ENCODE peak calls at places on chromosomes 1 and 21, in four cellular contexts. D, E, H and Z are unnamed samples.

GRCh38 chr1:7438921-7439655 is 332.0 kb upstream of the VAMP3 start:
- DNase-seq in D (no peak), E (no peak), H (no peak), Z (no peak)

GRCh38 chr21:35905973-35906357 is 154.4 kb downstream of the SETD4 start:
- DNase-seq in D (no peak), E (no peak), H (no peak), Z (no peak)

GRCh38 chr1:214454619-214455396 is 96.6 kb downstream of the PTPN14 start:
- DNase-seq in D (peak; percentile 91), E (no peak), H (no peak), Z (no peak)

GRCh38 chr1:233367057-233367759 is 39.7 kb downstream of the MAP3K21 start:
- DNase-seq in D (no peak), E (no peak), H (no peak), Z (no peak)

GRCh38 chr1:89990976-89991831 is 3.7 kb upstream of the ZNF326 start:
- DNase-seq in D (peak; percentile 28), E (no peak), H (no peak), Z (no peak)

GRCh38 chr21:39083377-39084008 is 99.8 kb downstream of the PSMG1 start:
- DNase-seq in D (no peak), E (peak; percentile 68), H (no peak), Z (no peak)

GRCh38 chr1:205285391-205286101 is 36.0 kb downstream of the NUAK2 start:
- DNase-seq in D (no peak), E (no peak), H (no peak), Z (no peak)

GRCh38 chr1:236982380-236982779 is 21.9 kb downstream of the MT1HL1 start:
- DNase-seq in D (no peak), E (no peak), H (peak; percentile 21), Z (no peak)

GRCh38 chr1:7783178-7783711 is 846 bp upstream of the PER3 start:
- DNase-seq in D (peak; percentile 24), E (peak; percentile 77), H (peak; percentile 85), Z (no peak)

GRCh38 chr1:56820755-56821461 is 1.7 kb upstream of the FYB2 start:
- DNase-seq in D (peak; percentile 79), E (peak; percentile 92), H (peak; percentile 73), Z (peak; percentile 69)

GRCh38 chr1:176555911-176556687 is 93.1 kb downstream of the PAPPA2 start:
- DNase-seq in D (no peak), E (no peak), H (no peak), Z (no peak)

GRCh38 chr1:176546825-176547224 is 83.8 kb downstream of the PAPPA2 start:
- DNase-seq in D (no peak), E (no peak), H (no peak), Z (no peak)

GRCh38 chr1:176557543-176558258 is 94.7 kb downstream of the PAPPA2 start:
- DNase-seq in D (no peak), E (peak; percentile 39), H (no peak), Z (no peak)

DNA sequence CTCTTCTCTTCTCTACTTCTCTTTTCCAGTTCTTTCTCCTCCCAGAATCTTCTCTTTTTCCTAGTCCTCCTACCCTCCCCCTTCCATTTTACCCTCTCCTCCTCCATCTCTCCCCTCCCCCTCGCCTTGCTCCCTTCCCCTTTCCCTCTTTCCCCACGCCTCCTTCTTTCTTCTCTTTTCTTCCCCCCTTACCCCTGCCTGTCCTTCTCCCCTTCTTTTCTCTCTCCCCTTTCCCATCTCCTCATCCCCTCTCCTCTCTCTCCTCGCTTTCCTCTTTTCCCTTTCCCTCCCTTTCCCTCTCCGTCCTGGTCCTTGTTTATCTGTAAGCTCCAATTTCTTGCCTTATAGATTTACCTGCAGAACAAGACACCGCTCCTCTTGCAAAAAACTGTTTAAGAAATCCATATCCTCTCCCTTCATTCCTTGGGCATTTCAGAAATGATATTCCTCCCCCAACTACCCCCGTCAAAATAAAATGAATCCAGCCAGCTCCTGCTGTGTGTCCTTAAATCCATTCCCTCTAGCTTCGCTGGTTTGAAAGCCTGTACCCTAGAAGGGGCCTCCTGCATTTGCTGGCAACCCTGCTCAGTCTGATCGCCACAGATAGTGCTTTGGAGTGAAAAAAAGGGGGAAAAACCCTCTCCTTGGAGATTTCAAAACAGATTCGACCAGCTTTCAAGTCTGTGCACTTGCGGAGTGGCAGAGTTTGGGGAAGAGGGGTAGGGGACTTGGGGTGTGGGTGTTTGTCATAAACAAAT is 89.4 kb downstream of the PAPPA2 start:
- DNase-seq in D (no peak), E (peak; percentile 22), H (no peak), Z (no peak)
- H3K27ac ChIP-seq in D (no peak overlapping the region), E (peak overlapping the region; percentile 55), H (no peak overlapping the region), Z (no peak overlapping the region)

GRCh38 chr1:44646711-44647110 is 27.6 kb downstream of the TMEM53 start:
- DNase-seq in D (peak; percentile 26), E (no peak), H (no peak), Z (no peak)

GRCh38 chr1:44647896-44648295 is 26.4 kb downstream of the TMEM53 start:
- DNase-seq in D (no peak), E (no peak), H (no peak), Z (no peak)

GRCh38 chr1:44644806-44645205 is 29.5 kb downstream of the TMEM53 start:
- DNase-seq in D (no peak), E (no peak), H (no peak), Z (no peak)

GRCh38 chr1:44645466-44646244 is 28.6 kb downstream of the TMEM53 start:
- DNase-seq in D (peak; percentile 73), E (no peak), H (no peak), Z (peak; percentile 95)

DNA sequence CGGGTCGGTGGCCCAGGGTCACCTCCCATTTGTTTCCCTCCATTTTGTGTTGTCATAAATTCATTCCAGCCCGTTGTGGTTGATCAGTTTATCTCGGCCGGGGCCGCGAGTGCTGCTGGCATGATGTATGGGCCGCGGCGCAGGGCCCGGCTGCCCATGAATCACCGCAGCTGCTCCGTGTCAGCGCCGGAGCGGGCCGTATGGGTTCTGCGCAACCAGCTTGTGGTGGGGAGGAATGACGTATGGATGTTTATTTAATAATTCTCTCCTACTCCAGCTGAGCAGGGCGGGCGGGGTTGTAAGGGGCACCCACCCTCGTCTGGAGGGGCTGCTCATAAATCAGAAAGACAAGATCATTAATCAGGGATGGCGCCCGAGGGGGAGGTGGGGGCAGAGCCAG is 28.0 kb downstream of the TMEM53 start:
- DNase-seq in D (peak; percentile 88), E (no peak), H (no peak), Z (no peak)
- H3K27ac ChIP-seq in D (peak overlapping the region; percentile 74), E (no peak overlapping the region), H (no peak overlapping the region), Z (peak overlapping the region; percentile 94)

GRCh38 chr1:31669433-31669785 is 24.7 kb upstream of the PEF1 start:
- DNase-seq in D (no peak), E (no peak), H (no peak), Z (peak; percentile 64)

GRCh38 chr1:31671556-31672201 is 27.0 kb upstream of the PEF1 start:
- DNase-seq in D (peak; percentile 13), E (no peak), H (no peak), Z (no peak)

GRCh38 chr1:31669786-31670582 is 25.3 kb upstream of the PEF1 start:
- DNase-seq in D (peak; percentile 20), E (peak; percentile 67), H (peak; percentile 74), Z (peak; percentile 39)

GRCh38 chr1:31671147-31671546 is 26.5 kb upstream of the PEF1 start:
- DNase-seq in D (no peak), E (no peak), H (no peak), Z (no peak)

DNA sequence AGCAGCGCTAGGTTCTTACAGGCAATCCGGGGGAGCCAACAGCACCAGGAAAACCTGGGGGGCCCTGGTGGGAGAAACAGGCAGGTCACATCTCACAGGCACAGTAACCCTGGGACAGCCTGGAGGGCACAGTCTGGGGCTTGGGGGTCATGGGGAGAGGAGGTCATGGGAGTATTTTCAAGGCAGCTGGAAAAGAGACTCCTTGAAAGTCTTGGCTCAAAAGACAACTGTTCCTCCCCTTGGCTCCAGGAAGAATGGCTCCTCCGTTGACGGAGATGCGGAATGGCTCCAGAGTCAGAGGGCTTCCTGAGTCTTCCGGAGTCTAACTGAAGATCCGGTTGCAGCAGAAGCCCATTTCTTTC is 25.9 kb upstream of the PEF1 start:
- DNase-seq in D (no peak), E (no peak), H (no peak), Z (no peak)
- H3K27ac ChIP-seq in D (no peak overlapping the region), E (peak overlapping the region; percentile 64), H (peak overlapping the region; percentile 78), Z (peak overlapping the region; percentile 52)

GRCh38 chr1:11918779-11919519 is 7.3 kb downstream of the KIAA2013 start:
- DNase-seq in D (peak; percentile 88), E (peak; percentile 38), H (peak; percentile 79), Z (no peak)
- H3K27ac ChIP-seq in D (no peak overlapping the region), E (no peak overlapping the region), H (peak overlapping the region; percentile 70), Z (peak overlapping the region; percentile 61)

DNA sequence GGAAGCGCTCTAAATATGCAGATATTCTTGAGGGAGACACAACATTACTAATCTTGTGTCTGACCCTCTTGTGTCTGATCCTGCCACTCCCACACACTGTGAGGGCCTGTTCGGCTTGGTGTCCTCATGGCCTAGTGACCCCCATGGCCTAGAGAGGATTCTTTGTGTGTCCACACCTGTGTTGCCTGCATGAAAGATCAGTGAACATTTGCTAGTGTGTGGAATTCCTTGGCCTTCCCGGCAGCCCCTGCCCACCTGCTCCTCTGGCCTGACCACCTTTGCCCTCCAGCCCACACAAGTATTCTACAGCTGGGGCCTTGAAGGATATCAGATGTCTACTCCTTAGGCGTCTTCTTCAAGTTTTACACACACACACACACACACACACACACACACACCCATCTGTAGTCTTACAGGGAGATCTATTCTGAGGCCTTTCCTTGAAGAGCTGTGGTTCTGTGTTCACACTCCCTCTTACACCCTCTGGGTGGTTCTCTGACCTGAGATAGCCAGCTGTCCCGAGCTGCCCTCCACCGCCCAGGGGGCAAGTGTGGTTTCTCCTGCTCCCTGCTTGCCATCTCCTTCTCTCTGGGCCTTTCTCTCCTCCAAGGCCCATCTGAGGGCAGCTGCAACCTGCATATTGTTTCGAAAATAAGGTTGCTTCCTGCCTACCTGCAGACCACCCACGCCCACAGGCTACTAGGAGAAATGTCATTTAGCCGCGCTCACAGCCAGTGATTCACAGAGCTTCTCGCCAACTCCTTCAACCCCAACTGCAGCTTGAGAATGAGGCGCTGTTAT is 45.4 kb downstream of the CD247 start:
- DNase-seq in D (no peak), E (no peak), H (no peak), Z (peak; percentile 17)
- H3K27ac ChIP-seq in D (no peak overlapping the region), E (no peak overlapping the region), H (no peak overlapping the region), Z (no peak overlapping the region)

DNA sequence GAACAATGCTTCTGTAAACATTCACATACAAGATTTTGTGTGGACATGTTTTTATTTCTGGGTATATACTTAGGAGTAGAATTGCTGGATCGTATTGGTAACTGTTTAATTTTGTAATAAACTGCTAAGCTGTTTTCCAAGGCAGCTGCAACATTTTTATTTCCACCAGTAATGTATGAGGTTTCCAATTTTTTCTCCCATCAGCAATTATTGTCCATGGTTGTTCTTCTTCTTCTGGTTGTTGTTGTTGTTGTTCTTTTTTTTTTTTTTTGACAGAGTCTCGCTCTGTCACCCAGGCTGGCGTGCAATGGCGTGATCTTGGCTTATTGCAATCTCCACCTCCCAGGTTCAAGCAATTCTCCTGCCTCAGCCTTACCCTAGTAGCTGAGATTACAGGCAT is 26.9 kb downstream of the ZYG11B start:
- DNase-seq in D (no peak), E (no peak), H (no peak), Z (no peak)
- H3K27ac ChIP-seq in D (no peak overlapping the region), E (no peak overlapping the region), H (no peak overlapping the region), Z (no peak overlapping the region)